ENCODE peak calls at places on chromosomes 2 and 18, in five cellular contexts. F is AG10803, U is endodermal cell, S is fibroblast of villous mesenchyme, N is sigmoid colon. G is an unnamed sample.
A peak's percentile ranks its signal among the peaks of the same experiment; 100 is the strongest.

GRCh38 chr2:67880291-67880761 is 182.5 kb downstream of the C1D start:
- DNase-seq in F (no peak), U (peak; percentile 59), S (peak; percentile 51), N (no peak), G (peak; percentile 66)

GRCh38 chr2:239383036-239383795 is 17.6 kb downstream of the HDAC4 start:
- DNase-seq in F (no peak), U (no peak), S (no peak), N (peak; percentile 48), G (no peak)

GRCh38 chr18:61333746-61334490 is 688 bp downstream of the CDH20 start:
- DNase-seq in F (no peak), U (peak; percentile 83), S (no peak), N (no peak), G (peak; percentile 52)

GRCh38 chr2:151644580-151644979 is 89.7 kb downstream of the NEB start:
- DNase-seq in F (no peak), U (no peak), S (no peak), N (no peak), G (no peak)

GRCh38 chr2:149204686-149205085 is 125.7 kb upstream of the LYPD6 start:
- DNase-seq in F (no peak), U (no peak), S (no peak), N (no peak), G (no peak)

GRCh38 chr2:190352668-190353536 is 9.5 kb downstream of the INPP1 start:
- DNase-seq in F (peak; percentile 47), U (no peak), S (peak; percentile 59), N (no peak), G (no peak)

GRCh38 chr2:200843993-200844948 is 20.2 kb downstream of the CLK1 start:
- DNase-seq in F (no peak), U (no peak), S (no peak), N (no peak), G (no peak)

GRCh38 chr2:152861349-152861942 is 143.0 kb downstream of the ARL6IP6 start:
- DNase-seq in F (peak; percentile 14), U (peak; percentile 83), S (peak; percentile 26), N (no peak), G (peak; percentile 0)

GRCh38 chr18:13185675-13186198 is 32.8 kb upstream of the LDLRAD4 start:
- DNase-seq in F (no peak), U (no peak), S (no peak), N (no peak), G (no peak)

GRCh38 chr2:107804608-107805498 is 21.8 kb upstream of the RGPD4 start:
- DNase-seq in F (no peak), U (no peak), S (no peak), N (no peak), G (no peak)

GRCh38 chr2:86625096-86625495 is 1.4 kb upstream of the RNF103 start:
- DNase-seq in F (no peak), U (no peak), S (no peak), N (no peak), G (no peak)

GRCh38 chr2:177430425-177430824 is 37.9 kb downstream of the AGPS start:
- DNase-seq in F (peak; percentile 8), U (no peak), S (no peak), N (no peak), G (no peak)

GRCh38 chr2:183232161-183232865 is 108.1 kb downstream of the NUP35 start:
- DNase-seq in F (peak; percentile 23), U (no peak), S (peak; percentile 67), N (no peak), G (no peak)

GRCh38 chr2:98601532-98602132 is 6.7 kb downstream of the COA5 start:
- DNase-seq in F (peak; percentile 34), U (peak; percentile 79), S (peak; percentile 38), N (no peak), G (peak; percentile 58)

GRCh38 chr2:28720345-28720744 is 31.3 kb upstream of the PPP1CB start:
- DNase-seq in F (no peak), U (no peak), S (no peak), N (no peak), G (no peak)

GRCh38 chr2:226540204-226540994 is 259.2 kb downstream of the IRS1 start:
- DNase-seq in F (no peak), U (no peak), S (no peak), N (no peak), G (no peak)

GRCh38 chr2:95039410-95039809 is 13.9 kb downstream of the MAL start:
- DNase-seq in F (no peak), U (no peak), S (no peak), N (no peak), G (no peak)

GRCh38 chr2:134623796-134624195 is 95.0 kb downstream of the TMEM163 start:
- DNase-seq in F (no peak), U (no peak), S (no peak), N (no peak), G (no peak)

GRCh38 chr18:26190506-26190905 is 35.7 kb upstream of the TAF4B start:
- DNase-seq in F (no peak), U (no peak), S (no peak), N (no peak), G (no peak)

GRCh38 chr2:150586858-150587257 is 99.4 kb upstream of the RND3 start:
- DNase-seq in F (peak; percentile 94), U (no peak), S (peak; percentile 62), N (no peak), G (peak; percentile 91)

GRCh38 chr2:235347691-235348090 is 146.2 kb upstream of the AGAP1 start:
- DNase-seq in F (peak; percentile 86), U (no peak), S (peak; percentile 64), N (no peak), G (peak; percentile 73)

GRCh38 chr2:173159794-173160463 is 84.3 kb downstream of the MAP3K20 start:
- DNase-seq in F (peak; percentile 98), U (peak; percentile 50), S (peak; percentile 99), N (peak; percentile 98), G (peak; percentile 97)

GRCh38 chr2:190405069-190405468 is 3.1 kb upstream of the MFSD6 start:
- DNase-seq in F (no peak), U (no peak), S (no peak), N (no peak), G (peak; percentile 35)

GRCh38 chr18:46756559-46757201 is at the start of gene ST8SIA5:
- DNase-seq in F (no peak), U (peak; percentile 86), S (no peak), N (no peak), G (no peak)

GRCh38 chr18:46755315-46756171 is 1.3 kb downstream of the ST8SIA5 start:
- DNase-seq in F (no peak), U (peak; percentile 53), S (no peak), N (no peak), G (peak; percentile 15)

GRCh38 chr18:46754661-46755292 is 2.1 kb downstream of the ST8SIA5 start:
- DNase-seq in F (no peak), U (peak; percentile 80), S (no peak), N (no peak), G (no peak)

GRCh38 chr18:46754188-46754587 is 2.7 kb downstream of the ST8SIA5 start:
- DNase-seq in F (no peak), U (no peak), S (no peak), N (no peak), G (no peak)

DNA sequence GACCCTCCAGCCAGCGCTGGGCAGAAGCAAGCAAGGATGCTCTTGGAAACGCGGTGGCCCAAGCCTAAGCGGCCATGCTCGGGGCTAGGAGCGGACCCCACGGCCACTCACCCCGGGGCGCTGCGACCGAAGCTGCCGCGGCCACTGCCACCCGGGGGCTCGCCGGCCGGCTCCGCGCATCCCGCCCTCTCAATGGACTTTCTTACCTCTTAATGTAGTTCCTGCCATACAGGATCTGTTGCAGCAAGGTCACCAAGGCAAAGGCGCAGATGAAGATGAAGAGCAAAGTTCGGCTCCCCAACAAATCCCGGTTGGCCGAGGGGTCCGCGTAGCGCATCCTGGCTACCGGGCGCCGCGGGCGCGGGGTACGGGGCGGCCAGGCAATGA is 688 bp downstream of the ST8SIA5 start:
- DNase-seq in F (no peak), U (peak; percentile 71), S (no peak), N (no peak), G (peak; percentile 18)
- H3K4me3 ChIP-seq in F (no peak overlapping the region), U (no peak overlapping the region), S (no peak overlapping the region), N (peak overlapping the region; percentile 9), G (no peak overlapping the region)

GRCh38 chr2:108805782-108806181 is 19.2 kb downstream of the CCDC138 start:
- DNase-seq in F (no peak), U (no peak), S (peak; percentile 17), N (no peak), G (no peak)
- TF ChIP-seq CTCF in F (no peak), U (no peak), S (no peak), N (no peak), G (no peak)

DNA sequence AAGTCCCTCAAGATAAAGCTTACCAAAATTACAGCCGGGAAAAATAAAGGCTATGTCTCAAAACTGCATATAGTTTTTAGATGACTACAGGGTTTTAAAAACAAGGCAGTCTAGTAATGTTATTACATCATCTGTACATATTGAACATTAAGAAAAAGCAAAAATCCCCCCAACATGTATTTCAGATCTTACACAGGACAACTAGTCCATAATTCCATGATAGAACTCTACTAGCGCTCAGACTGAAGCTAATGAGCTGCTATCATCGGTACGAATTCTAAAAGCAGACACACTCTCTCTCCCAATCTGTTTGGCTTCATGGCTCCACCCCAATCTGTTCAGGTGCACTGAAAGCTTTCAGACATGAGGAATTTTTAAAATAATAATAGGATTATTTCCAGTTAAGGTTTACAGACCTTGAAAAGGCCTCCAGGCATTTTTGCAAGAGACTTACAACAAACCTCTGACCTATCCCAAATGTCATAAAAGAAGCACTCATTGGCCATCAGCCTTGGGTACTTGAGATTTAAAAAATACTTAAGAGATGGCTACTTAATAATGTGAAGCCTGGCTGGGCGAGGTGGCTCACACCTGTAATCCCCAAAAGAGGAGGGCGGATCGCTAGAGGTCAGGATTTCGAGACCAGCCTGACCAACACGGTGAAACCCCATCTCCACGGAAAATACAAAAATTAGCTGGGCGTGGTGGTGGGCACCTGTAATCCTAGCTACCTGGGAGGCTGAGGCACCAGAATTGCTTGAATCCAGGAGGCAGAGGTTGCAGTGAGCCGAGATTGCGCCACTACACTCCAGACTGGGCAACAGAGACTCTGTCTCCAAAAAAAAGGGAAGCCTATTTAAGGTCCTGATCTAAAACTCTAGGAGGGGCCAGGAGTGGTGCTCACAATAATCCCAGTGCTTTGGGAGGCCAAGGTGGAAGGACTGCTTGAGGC is 2.0 kb downstream of the NPC1 start:
- DNase-seq in F (no peak), U (no peak), S (no peak), N (no peak), G (no peak)
- H3K4me3 ChIP-seq in F (no peak overlapping the region), U (no peak overlapping the region), S (no peak overlapping the region), N (no peak overlapping the region), G (peak overlapping the region; percentile 98)

GRCh38 chr2:101984656-101985055 is 7.1 kb upstream of the IL1R2 start:
- DNase-seq in F (no peak), U (no peak), S (no peak), N (no peak), G (no peak)

GRCh38 chr2:101985101-101985792 is 6.5 kb upstream of the IL1R2 start:
- DNase-seq in F (no peak), U (no peak), S (no peak), N (no peak), G (no peak)

GRCh38 chr2:101983486-101983885 is 8.3 kb upstream of the IL1R2 start:
- DNase-seq in F (peak; percentile 56), U (no peak), S (peak; percentile 47), N (no peak), G (peak; percentile 51)

GRCh38 chr2:101982630-101983029 is 9.1 kb upstream of the IL1R2 start:
- DNase-seq in F (no peak), U (no peak), S (no peak), N (no peak), G (no peak)

DNA sequence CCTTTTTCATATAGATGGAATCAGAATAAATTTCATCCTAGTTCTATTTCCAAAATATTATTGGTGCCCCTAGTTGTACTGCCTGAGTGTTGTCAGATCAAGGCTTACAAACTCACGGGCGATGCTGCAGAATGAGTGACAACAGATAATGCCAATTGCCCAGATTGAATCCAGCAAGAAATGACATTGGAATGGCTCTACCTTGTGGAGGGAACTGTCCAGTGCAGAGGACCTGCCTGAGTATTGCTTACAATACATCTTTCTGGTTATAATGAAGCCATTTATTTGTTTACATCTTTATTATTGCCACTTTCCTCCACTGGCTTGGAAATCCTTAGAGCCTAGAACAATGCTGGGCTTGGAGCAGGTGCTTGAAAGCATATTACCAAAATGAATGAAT is 7.8 kb upstream of the IL1R2 start:
- DNase-seq in F (no peak), U (no peak), S (peak; percentile 32), N (no peak), G (no peak)
- TF ChIP-seq CTCF in F (peak; percentile 65), U (peak; percentile 51), S (peak; percentile 60), N (peak; percentile 11), G (peak; percentile 37)

G was measured in foreskin fibroblast.